ENCODE peak calls at places on chromosomes 4 and X, in nine cellular contexts. One of them, this sample, is unnamed.

GRCh38 chr4:155179216-155179615 is 29.2 kb upstream of the NPY2R start:
- DNase-seq in body of pancreas: no peak
- DNase-seq in PC-3: peak
- DNase-seq in RWPE2: no peak
- DNase-seq in cardiac muscle cell: no peak
- DNase-seq in transverse colon: no peak
- DNase-seq in Peyer's patch: no peak
- DNase-seq in IMR-90: no peak
- DNase-seq in bronchial epithelial cell: peak
- DNase-seq in this sample: peak

GRCh38 chr4:11518754-11519153 is 90.1 kb upstream of the HS3ST1 start:
- DNase-seq in body of pancreas: no peak
- DNase-seq in PC-3: no peak
- DNase-seq in RWPE2: no peak
- DNase-seq in cardiac muscle cell: no peak
- DNase-seq in transverse colon: no peak
- DNase-seq in Peyer's patch: no peak
- DNase-seq in IMR-90: no peak
- DNase-seq in bronchial epithelial cell: no peak
- DNase-seq in this sample: no peak

GRCh38 chr4:133147922-133148689 is 988 bp upstream of the PCDH10 start:
- DNase-seq in body of pancreas: no peak
- DNase-seq in PC-3: peak
- DNase-seq in RWPE2: no peak
- DNase-seq in cardiac muscle cell: peak
- DNase-seq in transverse colon: no peak
- DNase-seq in Peyer's patch: no peak
- DNase-seq in IMR-90: peak
- DNase-seq in bronchial epithelial cell: no peak
- DNase-seq in this sample: peak

GRCh38 chr4:147453561-147454141 is 27.2 kb upstream of the EDNRA start:
- DNase-seq in body of pancreas: no peak
- DNase-seq in PC-3: peak
- DNase-seq in RWPE2: no peak
- DNase-seq in cardiac muscle cell: no peak
- DNase-seq in transverse colon: no peak
- DNase-seq in Peyer's patch: no peak
- DNase-seq in IMR-90: peak
- DNase-seq in bronchial epithelial cell: peak
- DNase-seq in this sample: peak

GRCh38 chrX:124529786-124530185 is 183.4 kb downstream of the SH2D1A start:
- DNase-seq in body of pancreas: no peak
- DNase-seq in PC-3: no peak
- DNase-seq in RWPE2: no peak
- DNase-seq in cardiac muscle cell: no peak
- DNase-seq in transverse colon: no peak
- DNase-seq in Peyer's patch: no peak
- DNase-seq in IMR-90: no peak
- DNase-seq in bronchial epithelial cell: peak
- DNase-seq in this sample: peak

GRCh38 chrX:145002776-145003175 is 244.5 kb upstream of the SPANXN1 start:
- DNase-seq in body of pancreas: no peak
- DNase-seq in PC-3: peak
- DNase-seq in RWPE2: no peak
- DNase-seq in cardiac muscle cell: no peak
- DNase-seq in transverse colon: no peak
- DNase-seq in Peyer's patch: no peak
- DNase-seq in IMR-90: no peak
- DNase-seq in bronchial epithelial cell: peak
- DNase-seq in this sample: no peak

GRCh38 chr4:113383111-113383785 is 333.8 kb downstream of the ANK2 start:
- DNase-seq in body of pancreas: no peak
- DNase-seq in PC-3: peak
- DNase-seq in RWPE2: no peak
- DNase-seq in cardiac muscle cell: no peak
- DNase-seq in transverse colon: no peak
- DNase-seq in Peyer's patch: no peak
- DNase-seq in IMR-90: peak
- DNase-seq in bronchial epithelial cell: no peak
- DNase-seq in this sample: no peak

GRCh38 chr4:140004580-140005314 is 149.2 kb downstream of the MAML3 start:
- DNase-seq in body of pancreas: peak
- DNase-seq in PC-3: peak
- DNase-seq in RWPE2: no peak
- DNase-seq in cardiac muscle cell: peak
- DNase-seq in transverse colon: no peak
- DNase-seq in Peyer's patch: no peak
- DNase-seq in IMR-90: peak
- DNase-seq in bronchial epithelial cell: peak
- DNase-seq in this sample: peak

GRCh38 chr4:74654230-74654681 is 140.1 kb downstream of the BTC start:
- DNase-seq in body of pancreas: no peak
- DNase-seq in PC-3: peak
- DNase-seq in RWPE2: peak
- DNase-seq in cardiac muscle cell: no peak
- DNase-seq in transverse colon: no peak
- DNase-seq in Peyer's patch: no peak
- DNase-seq in IMR-90: peak
- DNase-seq in bronchial epithelial cell: peak
- DNase-seq in this sample: peak

GRCh38 chr4:3318561-3319021 is 25.8 kb downstream of the RGS12 start:
- DNase-seq in body of pancreas: peak
- DNase-seq in PC-3: no peak
- DNase-seq in RWPE2: no peak
- DNase-seq in cardiac muscle cell: peak
- DNase-seq in transverse colon: no peak
- DNase-seq in Peyer's patch: no peak
- DNase-seq in IMR-90: no peak
- DNase-seq in bronchial epithelial cell: no peak
- DNase-seq in this sample: no peak

GRCh38 chrX:154040307-154040756 is 20.6 kb upstream of the IRAK1 start:
- DNase-seq in body of pancreas: no peak
- DNase-seq in PC-3: no peak
- DNase-seq in RWPE2: no peak
- DNase-seq in cardiac muscle cell: no peak
- DNase-seq in transverse colon: no peak
- DNase-seq in Peyer's patch: no peak
- DNase-seq in IMR-90: peak
- DNase-seq in bronchial epithelial cell: peak
- DNase-seq in this sample: peak

GRCh38 chr4:171342646-171343045 is 470.6 kb upstream of the GALNTL6 start:
- DNase-seq in body of pancreas: no peak
- DNase-seq in PC-3: no peak
- DNase-seq in RWPE2: no peak
- DNase-seq in cardiac muscle cell: no peak
- DNase-seq in transverse colon: no peak
- DNase-seq in Peyer's patch: no peak
- DNase-seq in IMR-90: no peak
- DNase-seq in bronchial epithelial cell: no peak
- DNase-seq in this sample: no peak

GRCh38 chr4:18691431-18692200 is 670.1 kb upstream of the LCORL start:
- DNase-seq in body of pancreas: no peak
- DNase-seq in PC-3: no peak
- DNase-seq in RWPE2: no peak
- DNase-seq in cardiac muscle cell: peak
- DNase-seq in transverse colon: no peak
- DNase-seq in Peyer's patch: no peak
- DNase-seq in IMR-90: no peak
- DNase-seq in bronchial epithelial cell: no peak
- DNase-seq in this sample: no peak

GRCh38 chr4:99529218-99529617 is 18.4 kb downstream of the C4orf17 start:
- DNase-seq in body of pancreas: no peak
- DNase-seq in PC-3: no peak
- DNase-seq in RWPE2: no peak
- DNase-seq in cardiac muscle cell: no peak
- DNase-seq in transverse colon: no peak
- DNase-seq in Peyer's patch: no peak
- DNase-seq in IMR-90: no peak
- DNase-seq in bronchial epithelial cell: no peak
- DNase-seq in this sample: no peak

GRCh38 chrX:152070186-152070585 is 68.2 kb downstream of the MAGEA10 start:
- DNase-seq in body of pancreas: no peak
- DNase-seq in PC-3: no peak
- DNase-seq in RWPE2: no peak
- DNase-seq in cardiac muscle cell: no peak
- DNase-seq in transverse colon: no peak
- DNase-seq in Peyer's patch: no peak
- DNase-seq in IMR-90: no peak
- DNase-seq in bronchial epithelial cell: peak
- DNase-seq in this sample: peak

GRCh38 chrX:1452497-1453389 is at the start of gene ASMTL:
- DNase-seq in body of pancreas: peak
- DNase-seq in PC-3: peak
- DNase-seq in RWPE2: peak
- DNase-seq in cardiac muscle cell: peak
- DNase-seq in transverse colon: peak
- DNase-seq in Peyer's patch: peak
- DNase-seq in IMR-90: peak
- DNase-seq in bronchial epithelial cell: peak
- DNase-seq in this sample: peak

GRCh38 chr4:34105311-34105710 is 2139.0 kb downstream of the ARAP2 start:
- DNase-seq in body of pancreas: no peak
- DNase-seq in PC-3: no peak
- DNase-seq in RWPE2: no peak
- DNase-seq in cardiac muscle cell: no peak
- DNase-seq in transverse colon: no peak
- DNase-seq in Peyer's patch: no peak
- DNase-seq in IMR-90: no peak
- DNase-seq in bronchial epithelial cell: peak
- DNase-seq in this sample: peak

GRCh38 chr4:176775326-176775725 is 17.4 kb downstream of the VEGFC start:
- DNase-seq in body of pancreas: no peak
- DNase-seq in PC-3: peak
- DNase-seq in RWPE2: no peak
- DNase-seq in cardiac muscle cell: no peak
- DNase-seq in transverse colon: no peak
- DNase-seq in Peyer's patch: no peak
- DNase-seq in IMR-90: no peak
- DNase-seq in bronchial epithelial cell: peak
- DNase-seq in this sample: peak

GRCh38 chr4:176778063-176778462 is 14.7 kb downstream of the VEGFC start:
- DNase-seq in body of pancreas: no peak
- DNase-seq in PC-3: peak
- DNase-seq in RWPE2: no peak
- DNase-seq in cardiac muscle cell: no peak
- DNase-seq in transverse colon: no peak
- DNase-seq in Peyer's patch: no peak
- DNase-seq in IMR-90: peak
- DNase-seq in bronchial epithelial cell: peak
- DNase-seq in this sample: peak

GRCh38 chr4:176779421-176779820 is 13.3 kb downstream of the VEGFC start:
- DNase-seq in body of pancreas: no peak
- DNase-seq in PC-3: no peak
- DNase-seq in RWPE2: no peak
- DNase-seq in cardiac muscle cell: no peak
- DNase-seq in transverse colon: no peak
- DNase-seq in Peyer's patch: no peak
- DNase-seq in IMR-90: no peak
- DNase-seq in bronchial epithelial cell: no peak
- DNase-seq in this sample: no peak

GRCh38 chr4:176780995-176781738 is 11.6 kb downstream of the VEGFC start:
- DNase-seq in body of pancreas: no peak
- DNase-seq in PC-3: peak
- DNase-seq in RWPE2: no peak
- DNase-seq in cardiac muscle cell: no peak
- DNase-seq in transverse colon: no peak
- DNase-seq in Peyer's patch: no peak
- DNase-seq in IMR-90: no peak
- DNase-seq in bronchial epithelial cell: peak
- DNase-seq in this sample: peak

DNA sequence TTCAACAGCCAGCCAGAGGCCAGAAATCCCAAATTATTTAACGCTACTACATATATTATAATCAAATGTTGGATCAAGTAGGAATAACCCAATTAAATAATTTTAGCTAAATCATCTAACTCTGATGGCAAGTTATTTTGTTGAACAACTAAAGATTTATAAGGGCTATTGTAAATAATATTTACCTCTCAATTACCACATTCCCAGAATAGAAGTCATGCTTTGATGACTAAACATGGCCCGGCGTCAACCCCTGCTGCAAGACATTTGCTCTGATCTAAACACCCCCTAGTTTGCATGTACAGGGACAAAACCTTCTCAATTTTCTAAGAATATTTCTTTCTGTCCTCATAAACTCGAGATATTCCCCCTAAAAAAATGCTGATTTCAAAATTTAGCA is 14.2 kb downstream of the VEGFC start:
- DNase-seq in body of pancreas: no peak
- DNase-seq in PC-3: peak
- DNase-seq in RWPE2: no peak
- DNase-seq in cardiac muscle cell: no peak
- DNase-seq in transverse colon: no peak
- DNase-seq in Peyer's patch: no peak
- DNase-seq in IMR-90: peak
- DNase-seq in bronchial epithelial cell: peak
- DNase-seq in this sample: peak
- H3K4me3 ChIP-seq in body of pancreas: no peak
- H3K4me3 ChIP-seq in PC-3: peak
- H3K4me3 ChIP-seq in RWPE2: no peak
- H3K4me3 ChIP-seq in cardiac muscle cell: no peak
- H3K4me3 ChIP-seq in transverse colon: no peak
- H3K4me3 ChIP-seq in Peyer's patch: no peak
- H3K4me3 ChIP-seq in IMR-90: no peak
- H3K4me3 ChIP-seq in bronchial epithelial cell: no peak
- H3K4me3 ChIP-seq in this sample: no peak

GRCh38 chrX:135629342-135629741 is 84.1 kb upstream of the CT45A1 start:
- DNase-seq in body of pancreas: no peak
- DNase-seq in PC-3: no peak
- DNase-seq in RWPE2: no peak
- DNase-seq in cardiac muscle cell: no peak
- DNase-seq in transverse colon: no peak
- DNase-seq in Peyer's patch: no peak
- DNase-seq in IMR-90: no peak
- DNase-seq in bronchial epithelial cell: no peak
- DNase-seq in this sample: no peak

GRCh38 chrX:135625995-135626394 is 87.4 kb upstream of the CT45A1 start:
- DNase-seq in body of pancreas: no peak
- DNase-seq in PC-3: peak
- DNase-seq in RWPE2: no peak
- DNase-seq in cardiac muscle cell: peak
- DNase-seq in transverse colon: no peak
- DNase-seq in Peyer's patch: no peak
- DNase-seq in IMR-90: no peak
- DNase-seq in bronchial epithelial cell: peak
- DNase-seq in this sample: peak
- TF ChIP-seq CTCF in body of pancreas: no peak
- TF ChIP-seq CTCF in PC-3: peak
- TF ChIP-seq CTCF in RWPE2: peak
- TF ChIP-seq CTCF in cardiac muscle cell: no peak
- TF ChIP-seq CTCF in transverse colon: no peak
- TF ChIP-seq CTCF in Peyer's patch: no peak
- TF ChIP-seq CTCF in IMR-90: peak
- TF ChIP-seq CTCF in bronchial epithelial cell: peak
- TF ChIP-seq CTCF in this sample: peak

GRCh38 chr4:186651624-186652023 is 72.0 kb downstream of the FAT1 start:
- DNase-seq in body of pancreas: peak
- DNase-seq in PC-3: no peak
- DNase-seq in RWPE2: no peak
- DNase-seq in cardiac muscle cell: peak
- DNase-seq in transverse colon: peak
- DNase-seq in Peyer's patch: no peak
- DNase-seq in IMR-90: no peak
- DNase-seq in bronchial epithelial cell: no peak
- DNase-seq in this sample: peak
- H3K4me3 ChIP-seq in body of pancreas: peak
- H3K4me3 ChIP-seq in PC-3: no peak
- H3K4me3 ChIP-seq in RWPE2: no peak
- H3K4me3 ChIP-seq in cardiac muscle cell: no peak
- H3K4me3 ChIP-seq in transverse colon: no peak
- H3K4me3 ChIP-seq in Peyer's patch: no peak
- H3K4me3 ChIP-seq in IMR-90: no peak
- H3K4me3 ChIP-seq in bronchial epithelial cell: no peak
- H3K4me3 ChIP-seq in this sample: no peak

GRCh38 chr4:93396274-93396673 is 432.3 kb upstream of the ATOH1 start:
- DNase-seq in body of pancreas: no peak
- DNase-seq in PC-3: peak
- DNase-seq in RWPE2: no peak
- DNase-seq in cardiac muscle cell: no peak
- DNase-seq in transverse colon: no peak
- DNase-seq in Peyer's patch: no peak
- DNase-seq in IMR-90: peak
- DNase-seq in bronchial epithelial cell: peak
- DNase-seq in this sample: peak
- TF ChIP-seq CTCF in body of pancreas: no peak
- TF ChIP-seq CTCF in PC-3: no peak
- TF ChIP-seq CTCF in RWPE2: no peak
- TF ChIP-seq CTCF in cardiac muscle cell: no peak
- TF ChIP-seq CTCF in transverse colon: no peak
- TF ChIP-seq CTCF in Peyer's patch: no peak
- TF ChIP-seq CTCF in IMR-90: no peak
- TF ChIP-seq CTCF in bronchial epithelial cell: no peak
- TF ChIP-seq CTCF in this sample: no peak